ENCODE peak calls at places on chromosomes 11 and 22, in four cellular contexts. W, Y, P and E are unnamed samples.

GRCh38 chr22:50015451-50016307 is 3.1 kb upstream of the IL17REL start:
- DNase-seq in W (no peak), Y (no peak), P (no peak), E (no peak)

GRCh38 chr11:67504023-67504949 is 877 bp downstream of the PITPNM1 start:
- DNase-seq in W (no peak), Y (peak), P (no peak), E (no peak)

GRCh38 chr11:32893091-32893946 is 708 bp downstream of the QSER1 start:
- DNase-seq in W (no peak), Y (peak), P (peak), E (no peak)

GRCh38 chr22:27785818-27786217 is 15.7 kb downstream of the MN1 start:
- DNase-seq in W (no peak), Y (no peak), P (no peak), E (no peak)

GRCh38 chr22:33274214-33274828 is 216.1 kb upstream of the SYN3 start:
- DNase-seq in W (no peak), Y (no peak), P (no peak), E (no peak)

GRCh38 chr11:126112547-126112946 is 49.9 kb upstream of the CDON start:
- DNase-seq in W (no peak), Y (peak), P (peak), E (no peak)

GRCh38 chr11:10931761-10932700 is 74.2 kb upstream of the ZBED5 start:
- DNase-seq in W (no peak), Y (no peak), P (no peak), E (no peak)

GRCh38 chr22:48742556-48743343 is 1084.9 kb downstream of the BRD1 start:
- DNase-seq in W (no peak), Y (no peak), P (no peak), E (no peak)

GRCh38 chr11:130181295-130182272 is 22.0 kb downstream of the ST14 start:
- DNase-seq in W (no peak), Y (peak), P (no peak), E (no peak)

GRCh38 chr11:47923667-47924066 is 56.7 kb upstream of the PTPRJ start:
- DNase-seq in W (no peak), Y (peak), P (no peak), E (no peak)

GRCh38 chr22:45583504-45583903 is 80.8 kb downstream of the FBLN1 start:
- DNase-seq in W (no peak), Y (no peak), P (no peak), E (no peak)

GRCh38 chr11:67439321-67440228 is 2.1 kb upstream of the PTPRCAP start:
- DNase-seq in W (no peak), Y (no peak), P (no peak), E (no peak)

GRCh38 chr11:103696130-103696529 is 340.3 kb upstream of the DDI1 start:
- DNase-seq in W (no peak), Y (no peak), P (no peak), E (no peak)

GRCh38 chr11:70825893-70826540 is 426.4 kb downstream of the SHANK2 start:
- DNase-seq in W (no peak), Y (no peak), P (no peak), E (no peak)

GRCh38 chr11:71391352-71391751 is 56.8 kb downstream of the DHCR7 start:
- DNase-seq in W (no peak), Y (no peak), P (no peak), E (no peak)

GRCh38 chr11:70112017-70112434 is 33.9 kb downstream of the ANO1 start:
- DNase-seq in W (no peak), Y (no peak), P (no peak), E (no peak)

GRCh38 chr22:25148149-25148691 is 51.4 kb upstream of the CRYBB3 start:
- DNase-seq in W (no peak), Y (no peak), P (no peak), E (no peak)

GRCh38 chr11:11731311-11732083 is 109.7 kb upstream of the GALNT18 start:
- DNase-seq in W (peak), Y (no peak), P (no peak), E (no peak)

GRCh38 chr11:407651-408080 is 7.1 kb downstream of the SIGIRR start:
- DNase-seq in W (no peak), Y (no peak), P (no peak), E (no peak)

GRCh38 chr11:96061730-96062524 is 138.0 kb upstream of the MTMR2 start:
- DNase-seq in W (peak), Y (no peak), P (no peak), E (no peak)

GRCh38 chr22:21919526-21920307 is 32.9 kb downstream of the PPM1F start:
- DNase-seq in W (no peak), Y (no peak), P (no peak), E (no peak)

GRCh38 chr11:116693206-116694016 is 79.4 kb downstream of the BUD13 start:
- DNase-seq in W (peak), Y (peak), P (no peak), E (no peak)

GRCh38 chr11:64007629-64008282 is 21.5 kb downstream of the OTUB1 start:
- DNase-seq in W (no peak), Y (peak), P (peak), E (no peak)

GRCh38 chr11:36086366-36086765 is 142.5 kb downstream of the LDLRAD3 start:
- DNase-seq in W (no peak), Y (no peak), P (no peak), E (no peak)

GRCh38 chr22:27937453-27937852 is 18.4 kb upstream of the PITPNB start:
- DNase-seq in W (no peak), Y (no peak), P (no peak), E (no peak)

GRCh38 chr11:75313457-75314272 is 37.8 kb downstream of the ARRB1 start:
- DNase-seq in W (no peak), Y (no peak), P (no peak), E (no peak)

GRCh38 chr11:85167038-85167437 is 460.1 kb downstream of the DLG2 start:
- DNase-seq in W (no peak), Y (no peak), P (no peak), E (no peak)

GRCh38 chr11:10982695-10983492 is 125.0 kb upstream of the ZBED5 start:
- DNase-seq in W (no peak), Y (no peak), P (no peak), E (no peak)

DNA sequence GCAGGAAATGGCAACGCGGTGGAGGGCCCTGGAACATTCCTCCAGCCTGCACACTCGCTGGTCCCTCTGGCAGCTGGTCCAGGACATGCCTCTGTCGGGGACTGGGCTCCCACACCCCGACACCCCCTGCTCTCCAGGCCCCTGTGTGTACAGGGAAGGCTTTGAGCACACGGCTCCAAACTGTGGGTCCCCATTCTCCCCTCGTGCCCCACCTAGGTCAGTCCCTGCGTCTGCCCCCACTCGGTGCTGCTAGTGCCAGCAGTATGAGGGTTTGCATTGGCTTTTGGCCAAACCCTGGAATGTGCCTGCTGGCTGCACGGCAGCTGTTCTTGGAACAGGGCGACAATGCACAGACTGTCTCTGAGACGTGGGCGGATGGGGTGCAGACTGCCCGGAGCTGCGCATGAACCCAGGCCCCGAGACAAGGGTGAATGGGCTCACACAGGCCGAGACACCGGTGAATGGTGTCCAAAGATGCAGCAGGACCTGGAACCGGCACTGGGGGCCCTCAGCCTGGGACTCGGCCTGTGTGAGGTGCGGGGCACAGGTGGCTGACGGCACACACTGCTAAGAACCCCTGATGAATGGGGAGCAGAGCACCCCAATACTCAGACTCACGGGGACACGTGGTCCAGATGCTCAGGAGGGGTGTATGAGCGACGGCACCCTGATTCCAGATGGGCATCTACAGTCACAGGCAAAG is 7.5 kb upstream of the SYT8 start:
- DNase-seq in W (peak), Y (peak), P (peak), E (peak)
- TF ChIP-seq CTCF in W (no peak), Y (no peak), P (no peak), E (no peak)

GRCh38 chr22:42091446-42091764 is 833 bp upstream of the NDUFA6 start:
- DNase-seq in W (no peak), Y (no peak), P (no peak), E (no peak)

GRCh38 chr22:42083119-42083518 is 3.6 kb downstream of the SMDT1 start:
- DNase-seq in W (no peak), Y (no peak), P (no peak), E (no peak)

GRCh38 chr22:42090596-42091445 is at the start of gene NDUFA6:
- DNase-seq in W (peak), Y (peak), P (peak), E (peak)

GRCh38 chr22:42084874-42085273 is 5.4 kb downstream of the SMDT1 start:
- DNase-seq in W (no peak), Y (no peak), P (no peak), E (no peak)

GRCh38 chr22:42086051-42086450 is 4.5 kb downstream of the NDUFA6 start:
- DNase-seq in W (no peak), Y (no peak), P (no peak), E (no peak)
- H3K27ac ChIP-seq in W (no peak), Y (no peak), P (no peak), E (no peak)

GRCh38 chr11:72668645-72669347 is 5.4 kb downstream of the PDE2A start:
- DNase-seq in W (no peak), Y (no peak), P (no peak), E (no peak)

GRCh38 chr11:72670041-72670440 is 4.2 kb downstream of the PDE2A start:
- DNase-seq in W (no peak), Y (no peak), P (no peak), E (no peak)

GRCh38 chr11:72662036-72662435 is 12.2 kb downstream of the PDE2A start:
- DNase-seq in W (no peak), Y (no peak), P (no peak), E (no peak)

GRCh38 chr11:72669527-72669926 is 4.7 kb downstream of the PDE2A start:
- DNase-seq in W (no peak), Y (no peak), P (no peak), E (no peak)

DNA sequence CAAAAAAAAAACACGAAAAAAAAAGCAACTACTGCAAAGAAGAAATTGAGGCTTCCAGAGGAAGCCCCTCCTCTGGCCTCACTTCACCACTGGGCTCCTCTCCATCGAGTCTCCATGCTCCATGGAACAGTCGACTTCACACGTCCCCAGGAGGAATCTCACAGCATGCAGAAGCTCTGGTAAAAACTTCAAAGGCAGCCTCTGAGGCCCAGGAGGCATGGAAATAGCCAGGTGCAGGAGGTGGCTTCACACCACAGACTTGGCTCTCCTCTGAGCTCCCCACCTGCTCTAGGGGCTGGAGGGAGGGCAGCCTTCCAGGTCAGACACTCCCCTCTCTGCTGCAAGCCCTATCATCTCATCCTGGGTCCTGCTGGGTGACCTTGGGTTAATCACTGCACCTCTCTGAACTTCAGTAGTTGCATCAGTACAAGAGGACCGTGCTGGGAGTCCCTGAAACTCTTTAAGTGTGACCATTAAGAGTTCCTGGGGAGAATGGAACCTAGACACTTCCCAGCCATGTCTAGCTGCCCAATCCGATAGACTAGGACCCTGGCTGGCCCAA is 8.2 kb downstream of the PDE2A start:
- DNase-seq in W (no peak), Y (no peak), P (no peak), E (no peak)
- TF ChIP-seq CTCF in W (no peak), Y (no peak), P (no peak), E (no peak)

DNA sequence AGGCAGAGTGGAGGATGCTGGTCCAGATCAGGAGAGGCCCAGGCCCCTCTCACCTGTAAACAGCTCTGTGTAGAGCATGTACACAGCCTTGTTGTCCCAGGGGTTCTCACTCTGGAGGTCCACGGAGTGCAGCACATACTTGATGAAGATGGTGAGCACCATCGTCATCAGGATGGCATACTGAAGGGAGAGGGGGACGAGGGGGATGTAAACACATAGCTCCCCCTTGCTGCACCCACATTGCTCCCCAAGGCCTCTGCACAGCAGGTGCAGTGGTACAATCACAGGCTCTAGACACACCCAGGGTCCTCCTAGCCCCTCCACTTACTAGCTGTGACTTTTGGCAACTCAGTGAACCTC is 2.9 kb downstream of the SYVN1 start:
- DNase-seq in W (no peak), Y (no peak), P (no peak), E (no peak)
- H3K27ac ChIP-seq in W (no peak), Y (no peak), P (no peak), E (no peak)

DNA sequence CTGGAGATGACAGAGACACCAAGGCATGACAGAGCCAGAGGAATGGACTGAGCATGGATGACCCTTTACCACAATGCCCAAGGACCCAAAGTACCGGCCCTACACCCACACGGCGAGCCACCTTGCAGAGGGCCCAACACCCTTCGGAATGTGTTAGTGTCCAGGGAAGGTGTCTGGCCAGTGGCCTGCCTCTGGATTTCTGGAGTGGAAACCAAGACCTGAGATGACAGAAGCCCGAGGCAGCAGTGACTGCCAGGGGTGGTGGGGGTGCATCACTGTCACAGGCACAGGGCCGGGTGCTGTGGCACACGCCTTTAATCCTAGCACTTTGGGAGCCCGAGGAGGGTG is 28.7 kb downstream of the PDGFB start:
- DNase-seq in W (no peak), Y (no peak), P (no peak), E (no peak)
- TF ChIP-seq CTCF in W (no peak), Y (no peak), P (no peak), E (no peak)

DNA sequence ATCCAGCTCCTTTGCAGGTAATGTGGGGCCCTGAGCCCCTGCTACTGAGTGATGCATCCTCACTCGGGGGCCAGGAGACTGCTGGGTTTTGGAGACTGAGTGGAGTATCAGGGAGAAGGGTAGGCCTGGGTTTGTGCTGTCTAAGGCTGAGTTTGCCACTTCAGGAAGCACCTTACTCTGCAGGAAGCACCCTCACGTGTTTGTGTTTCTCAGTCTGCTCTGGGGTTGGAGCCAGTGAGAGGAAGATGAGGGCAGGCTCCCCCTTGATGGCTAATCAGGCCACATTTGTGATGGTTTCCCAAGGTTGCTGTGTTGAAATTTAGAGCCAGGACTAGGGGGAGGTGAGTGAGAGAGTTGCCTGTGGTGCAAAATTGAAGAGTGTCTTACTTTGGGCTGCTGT is 13.7 kb upstream of the THY1 start:
- DNase-seq in W (no peak), Y (no peak), P (no peak), E (no peak)
- H3K27ac ChIP-seq in W (no peak), Y (no peak), P (no peak), E (no peak)

GRCh38 chr11:110478410-110478809 is 48.7 kb downstream of the FDX1 start:
- DNase-seq in W (no peak), Y (no peak), P (no peak), E (no peak)
- TF ChIP-seq CTCF in W (peak), Y (no peak), P (no peak), E (no peak)

GRCh38 chr22:43827926-43828710 is 16.0 kb upstream of the EFCAB6 start:
- DNase-seq in W (no peak), Y (no peak), P (no peak), E (no peak)

GRCh38 chr22:43826142-43827093 is 14.3 kb upstream of the EFCAB6 start:
- DNase-seq in W (peak), Y (peak), P (no peak), E (no peak)

GRCh38 chr22:43825651-43826050 is 13.5 kb upstream of the EFCAB6 start:
- DNase-seq in W (no peak), Y (no peak), P (no peak), E (no peak)

GRCh38 chr22:43828711-43829447 is 16.8 kb upstream of the EFCAB6 start:
- DNase-seq in W (no peak), Y (no peak), P (peak), E (no peak)

DNA sequence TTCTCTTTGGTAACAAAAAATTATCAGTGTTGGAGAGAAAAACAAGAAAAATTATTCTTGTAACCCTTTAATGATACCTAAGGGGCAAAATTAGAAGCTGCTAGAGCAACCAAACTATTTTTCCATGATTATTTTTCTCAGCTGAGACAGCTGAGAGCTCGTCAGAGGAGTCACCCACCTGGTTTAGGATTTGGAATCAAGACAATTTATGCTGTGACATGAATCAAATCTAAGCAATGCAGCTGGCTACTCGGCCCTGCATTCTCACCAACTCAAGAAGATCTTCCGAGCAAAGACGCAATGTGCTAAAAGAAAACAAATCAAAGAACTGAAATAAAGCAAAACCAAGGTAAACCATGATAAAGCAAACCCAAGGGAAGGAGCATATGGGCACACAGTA is 15.2 kb upstream of the EFCAB6 start:
- DNase-seq in W (no peak), Y (no peak), P (no peak), E (no peak)
- H3K27ac ChIP-seq in W (no peak), Y (no peak), P (no peak), E (no peak)

DNA sequence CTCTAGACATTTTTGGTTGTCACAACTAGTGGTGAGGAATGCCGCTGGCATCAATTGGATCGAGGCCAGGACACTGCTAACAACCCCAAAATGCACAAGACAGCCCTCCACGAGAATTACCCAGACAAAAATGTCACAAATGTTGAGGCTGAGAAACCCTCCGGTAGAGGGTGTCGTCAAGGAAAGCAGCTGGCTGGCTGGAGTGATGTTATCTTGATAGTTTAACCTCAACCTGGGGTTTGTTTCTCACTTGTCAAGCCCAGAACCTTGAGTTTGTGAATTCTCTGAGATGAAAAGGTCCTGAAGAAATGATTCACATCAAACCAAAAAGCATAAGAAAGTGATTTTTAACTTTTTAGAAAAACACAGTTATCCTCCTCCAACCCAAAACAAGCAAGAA is 21.1 kb upstream of the TMPRSS13 start:
- DNase-seq in W (no peak), Y (no peak), P (no peak), E (no peak)
- TF ChIP-seq CTCF in W (peak), Y (no peak), P (peak), E (no peak)